ENCODE peak calls at places on chromosomes 7 and 10, in nine cellular contexts. Z, L, T, U, C, D, K, I and A are unnamed samples.

GRCh38 chr7:56092789-56093531 is at the start of gene PHKG1:
- DNase-seq in Z (peak), L (peak), T (peak), U (peak), C (peak), D (peak), K (peak), I (peak), A (peak)

GRCh38 chr10:124341768-124342135 is 77.0 kb downstream of the OAT start:
- DNase-seq in Z (no peak), L (peak), T (no peak), U (no peak), C (no peak), D (no peak), K (no peak), I (no peak), A (no peak)

GRCh38 chr7:80392229-80393169 is 119.4 kb downstream of the GNAT3 start:
- DNase-seq in Z (no peak), L (no peak), T (no peak), U (no peak), C (no peak), D (no peak), K (no peak), I (peak), A (no peak)

GRCh38 chr10:21524526-21525366 is 736 bp downstream of the SKIDA1 start:
- DNase-seq in Z (no peak), L (no peak), T (peak), U (no peak), C (peak), D (no peak), K (peak), I (peak), A (no peak)

GRCh38 chr10:95467162-95467599 is 94.0 kb downstream of the SORBS1 start:
- DNase-seq in Z (peak), L (peak), T (peak), U (peak), C (peak), D (peak), K (peak), I (no peak), A (peak)

GRCh38 chr7:28840515-28841125 is 117.5 kb downstream of the TRIL start:
- DNase-seq in Z (no peak), L (no peak), T (no peak), U (no peak), C (no peak), D (no peak), K (no peak), I (no peak), A (no peak)

GRCh38 chr10:43417950-43418768 is 9.2 kb upstream of the HNRNPF start:
- DNase-seq in Z (no peak), L (peak), T (no peak), U (no peak), C (no peak), D (no peak), K (no peak), I (no peak), A (no peak)

GRCh38 chr10:23917251-23917908 is 291.6 kb upstream of the KIAA1217 start:
- DNase-seq in Z (no peak), L (no peak), T (no peak), U (no peak), C (no peak), D (no peak), K (no peak), I (no peak), A (no peak)

GRCh38 chr7:39105720-39106119 is 128.0 kb downstream of the POU6F2 start:
- DNase-seq in Z (no peak), L (no peak), T (no peak), U (no peak), C (no peak), D (no peak), K (no peak), I (no peak), A (no peak)

GRCh38 chr7:157520249-157520648 is 183.4 kb downstream of the DNAJB6 start:
- DNase-seq in Z (no peak), L (no peak), T (no peak), U (no peak), C (no peak), D (no peak), K (no peak), I (no peak), A (peak)

GRCh38 chr10:110549211-110549610 is 18.3 kb upstream of the SMC3 start:
- DNase-seq in Z (no peak), L (no peak), T (no peak), U (no peak), C (no peak), D (no peak), K (no peak), I (no peak), A (no peak)

GRCh38 chr7:25124485-25125136 is 449 bp downstream of the CYCS start:
- DNase-seq in Z (no peak), L (peak), T (peak), U (peak), C (no peak), D (no peak), K (peak), I (no peak), A (no peak)

GRCh38 chr7:37960483-37960882 is 40.0 kb downstream of the EPDR1 start:
- DNase-seq in Z (no peak), L (no peak), T (no peak), U (no peak), C (no peak), D (no peak), K (no peak), I (no peak), A (no peak)

GRCh38 chr7:83546586-83546985 is 102.4 kb downstream of the SEMA3E start:
- DNase-seq in Z (no peak), L (no peak), T (no peak), U (no peak), C (no peak), D (no peak), K (no peak), I (peak), A (no peak)

GRCh38 chr10:30985552-30985951 is 46.1 kb downstream of the ZNF438 start:
- DNase-seq in Z (no peak), L (no peak), T (no peak), U (no peak), C (no peak), D (no peak), K (no peak), I (peak), A (no peak)

GRCh38 chr10:27019827-27020226 is 80.5 kb downstream of the ANKRD26 start:
- DNase-seq in Z (no peak), L (no peak), T (no peak), U (no peak), C (no peak), D (no peak), K (no peak), I (no peak), A (no peak)

GRCh38 chr7:151366141-151366871 is 24.7 kb downstream of the NUB1 start:
- DNase-seq in Z (no peak), L (no peak), T (no peak), U (no peak), C (no peak), D (no peak), K (no peak), I (peak), A (no peak)

GRCh38 chr10:129941199-129942018 is 22.7 kb downstream of the EBF3 start:
- DNase-seq in Z (no peak), L (no peak), T (no peak), U (no peak), C (no peak), D (no peak), K (no peak), I (no peak), A (no peak)
- TF ChIP-seq CTCF in Z (no peak), L (no peak), T (no peak), U (no peak), C (no peak), D (no peak), K (no peak), I (no peak), A (no peak)

DNA sequence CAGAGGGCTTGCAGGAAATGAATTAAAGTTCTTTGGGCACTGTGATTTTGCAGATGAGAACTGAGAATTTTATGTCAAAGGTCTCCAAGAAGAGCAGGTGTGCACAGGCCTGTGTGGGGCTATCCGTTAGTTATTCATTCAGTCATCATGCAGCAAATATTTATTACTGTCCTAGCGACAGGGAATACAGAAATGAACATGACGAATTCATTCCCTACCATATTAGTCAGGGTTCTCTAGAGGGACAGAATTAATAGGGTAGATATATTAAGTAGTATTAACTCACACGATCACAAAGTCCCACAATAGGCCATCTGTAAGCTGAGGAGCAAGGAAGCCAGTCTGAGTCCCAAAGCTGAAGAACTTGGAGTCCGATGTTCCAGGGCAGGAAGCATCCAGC is 2.9 kb upstream of the MMP21 start:
- DNase-seq in Z (no peak), L (no peak), T (no peak), U (no peak), C (no peak), D (no peak), K (no peak), I (no peak), A (no peak)
- TF ChIP-seq POLR2A in Z (no peak), L (no peak), T (no peak), U (no peak), C (no peak), D (no peak), K (no peak), I (no peak), A (no peak)

DNA sequence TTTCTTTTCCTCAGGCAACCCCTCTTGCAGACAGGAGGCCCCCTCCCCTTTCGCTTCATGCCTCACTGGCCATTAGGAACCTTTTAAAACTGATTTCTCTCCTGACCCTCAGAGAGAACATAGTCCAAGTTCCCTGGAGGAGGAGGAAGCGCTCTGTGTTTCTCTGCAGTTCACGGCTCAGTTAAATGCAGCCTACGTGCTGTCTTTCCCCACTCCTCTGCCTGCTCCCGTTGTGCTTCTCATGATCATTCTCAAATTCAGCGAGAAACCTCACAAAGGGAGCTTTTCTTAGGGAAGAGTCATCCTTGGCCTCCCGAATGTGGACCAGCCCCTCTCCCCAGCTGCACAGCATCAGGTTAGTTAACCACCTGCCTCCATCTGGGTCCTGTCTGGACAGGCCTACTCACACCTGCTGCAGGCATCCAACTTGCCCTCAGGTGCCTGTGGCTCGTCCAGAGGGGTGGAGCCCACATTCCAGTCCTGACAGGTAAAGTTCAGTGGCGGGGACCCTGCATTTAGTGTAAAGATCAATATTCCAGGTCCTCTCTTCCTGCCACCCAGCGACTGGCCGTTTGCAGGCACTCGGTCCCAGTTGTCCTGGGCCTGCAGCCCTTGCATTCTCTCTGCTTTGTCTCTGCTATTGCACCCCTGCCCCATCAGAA is 14.8 kb downstream of the HTRA1 start:
- DNase-seq in Z (no peak), L (no peak), T (no peak), U (peak), C (no peak), D (no peak), K (no peak), I (no peak), A (peak)
- H3K4me3 ChIP-seq in Z (no peak), L (no peak), T (no peak), U (no peak), C (no peak), D (no peak), K (no peak), I (no peak), A (no peak)

GRCh38 chr7:100457033-100457432 is 7.0 kb downstream of the SPACDR start:
- DNase-seq in Z (no peak), L (no peak), T (no peak), U (no peak), C (no peak), D (no peak), K (no peak), I (no peak), A (no peak)

GRCh38 chr7:100452513-100452912 is 11.5 kb downstream of the SPACDR start:
- DNase-seq in Z (no peak), L (no peak), T (no peak), U (no peak), C (no peak), D (no peak), K (no peak), I (no peak), A (no peak)

DNA sequence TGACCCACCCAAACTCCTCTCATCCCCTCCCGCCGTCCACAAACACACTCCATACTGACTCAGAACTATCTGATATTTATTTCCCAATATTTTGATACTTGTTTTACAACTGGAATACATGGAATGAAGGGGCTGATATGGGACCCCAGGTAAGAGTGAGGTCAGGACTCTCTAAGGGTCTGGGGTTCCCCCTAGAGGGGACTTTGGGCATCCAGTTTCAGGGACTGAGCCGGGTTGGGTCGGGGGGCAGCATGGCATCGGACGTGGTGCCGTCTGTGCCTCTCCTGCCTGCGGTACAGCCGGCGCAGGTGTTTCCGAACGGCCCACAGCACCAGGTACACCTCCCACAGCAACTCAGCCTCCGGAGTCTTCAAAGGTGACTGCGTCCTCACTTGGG is 7.5 kb downstream of the SPACDR start:
- DNase-seq in Z (no peak), L (peak), T (no peak), U (no peak), C (no peak), D (no peak), K (no peak), I (no peak), A (no peak)
- TF ChIP-seq CTCF in Z (no peak), L (peak), T (no peak), U (no peak), C (no peak), D (no peak), K (no peak), I (peak), A (no peak)

GRCh38 chr7:106072715-106073091 is 39.4 kb downstream of the SYPL1 start:
- DNase-seq in Z (no peak), L (no peak), T (no peak), U (no peak), C (no peak), D (no peak), K (no peak), I (no peak), A (no peak)

GRCh38 chr7:106070567-106071254 is 41.4 kb downstream of the SYPL1 start:
- DNase-seq in Z (no peak), L (no peak), T (no peak), U (no peak), C (no peak), D (no peak), K (no peak), I (no peak), A (peak)

GRCh38 chr7:106070201-106070551 is 41.9 kb downstream of the SYPL1 start:
- DNase-seq in Z (peak), L (no peak), T (no peak), U (no peak), C (peak), D (no peak), K (peak), I (no peak), A (no peak)

GRCh38 chr7:106071999-106072714 is 40.0 kb downstream of the SYPL1 start:
- DNase-seq in Z (peak), L (peak), T (no peak), U (no peak), C (peak), D (no peak), K (peak), I (no peak), A (no peak)

GRCh38 chr7:106071356-106071998 is 40.6 kb downstream of the SYPL1 start:
- DNase-seq in Z (no peak), L (no peak), T (no peak), U (no peak), C (peak), D (no peak), K (no peak), I (no peak), A (no peak)
- TF ChIP-seq POLR2A in Z (no peak), L (no peak), T (no peak), U (no peak), C (no peak), D (no peak), K (peak), I (no peak), A (no peak)

DNA sequence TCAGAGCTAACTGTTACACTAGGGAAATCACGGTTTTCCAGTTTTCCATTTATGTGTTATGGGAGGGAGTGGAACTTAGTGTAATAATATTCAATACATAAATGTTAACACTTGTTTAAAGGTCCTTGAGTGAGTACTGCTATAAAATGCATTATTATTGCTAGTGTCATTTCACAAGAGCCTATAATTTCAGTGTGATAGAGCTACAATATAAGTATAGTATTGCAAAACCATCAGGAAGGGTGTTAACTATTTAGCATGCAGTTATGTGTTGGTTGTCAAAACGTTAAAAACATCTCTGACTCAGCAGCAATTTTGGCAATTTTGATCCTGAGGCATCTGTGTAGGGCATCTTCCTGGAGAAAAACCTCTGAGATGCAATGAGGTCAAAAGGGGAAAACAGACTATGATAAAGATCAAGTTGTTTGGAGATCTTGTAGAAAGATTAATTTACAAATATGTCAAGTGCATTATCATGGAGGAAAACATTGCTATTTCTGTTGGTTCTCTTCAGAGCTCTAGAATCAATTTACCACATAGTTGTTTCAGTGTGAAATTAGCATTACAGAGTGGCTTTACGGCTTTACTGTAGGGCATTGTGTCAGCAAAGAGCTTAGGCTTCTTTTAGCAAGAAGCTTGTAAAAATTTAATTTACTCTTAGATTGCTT is 5.3 kb downstream of the CFTR start:
- DNase-seq in Z (no peak), L (no peak), T (no peak), U (no peak), C (no peak), D (no peak), K (no peak), I (no peak), A (no peak)
- H3K4me3 ChIP-seq in Z (no peak), L (no peak), T (no peak), U (no peak), C (no peak), D (no peak), K (no peak), I (no peak), A (no peak)

GRCh38 chr10:120634629-120635028 is 177.6 kb downstream of the PLPP4 start:
- DNase-seq in Z (no peak), L (peak), T (no peak), U (no peak), C (no peak), D (no peak), K (no peak), I (no peak), A (no peak)
- TF ChIP-seq CTCF in Z (no peak), L (peak), T (no peak), U (no peak), C (no peak), D (no peak), K (no peak), I (no peak), A (no peak)